ENCODE peak calls at places on chromosome 13, in nine cellular contexts. C is IMR-90, P is psoas muscle, L is body of pancreas, Z is SK-N-MC, R is mesenchymal stem cell, Y is Caco-2, N is cardiac muscle cell, B is left ventricle myocardium inferior. J is an unnamed sample.

GRCh38 chr13:106407338-106407737 is 128.1 kb downstream of the EFNB2 start:
- DNase-seq in C (no peak), P (no peak), L (no peak), Z (no peak), R (no peak), Y (no peak), N (no peak), B (no peak), J (no peak)

GRCh38 chr13:71799320-71799719 is 67.7 kb downstream of the DACH1 start:
- DNase-seq in C (no peak), P (no peak), L (no peak), Z (no peak), R (no peak), Y (no peak), N (no peak), B (no peak), J (no peak)

GRCh38 chr13:50911937-50912624 is 2.5 kb downstream of the RNASEH2B start:
- DNase-seq in C (peak; percentile 90), P (peak; percentile 90), L (peak; percentile 88), Z (peak; percentile 56), R (peak; percentile 94), Y (peak; percentile 87), N (peak; percentile 94), B (peak; percentile 85), J (peak; percentile 67)

GRCh38 chr13:83325454-83325853 is 556.8 kb downstream of the SLITRK1 start:
- DNase-seq in C (peak; percentile 86), P (no peak), L (no peak), Z (no peak), R (no peak), Y (no peak), N (no peak), B (no peak), J (no peak)

GRCh38 chr13:21218351-21219043 is 42.0 kb downstream of the MRPL57 start:
- DNase-seq in C (no peak), P (no peak), L (no peak), Z (no peak), R (no peak), Y (no peak), N (no peak), B (no peak), J (no peak)

GRCh38 chr13:79990048-79990447 is 350.9 kb downstream of the SPRY2 start:
- DNase-seq in C (peak; percentile 35), P (no peak), L (no peak), Z (no peak), R (peak; percentile 66), Y (no peak), N (no peak), B (no peak), J (no peak)

GRCh38 chr13:23992722-23993438 is 95.6 kb upstream of the C1QTNF9B start:
- DNase-seq in C (no peak), P (no peak), L (no peak), Z (no peak), R (no peak), Y (no peak), N (no peak), B (no peak), J (no peak)

GRCh38 chr13:98285852-98286594 is 109.0 kb upstream of the RNF113B start:
- DNase-seq in C (no peak), P (no peak), L (no peak), Z (no peak), R (no peak), Y (no peak), N (no peak), B (no peak), J (no peak)

GRCh38 chr13:52414051-52414450 is 8.1 kb upstream of the THSD1 start:
- DNase-seq in C (no peak), P (no peak), L (no peak), Z (no peak), R (no peak), Y (no peak), N (no peak), B (no peak), J (no peak)

GRCh38 chr13:93244918-93245280 is 18.3 kb downstream of the GPC6 start:
- DNase-seq in C (peak; percentile 38), P (no peak), L (no peak), Z (no peak), R (peak; percentile 63), Y (no peak), N (no peak), B (no peak), J (no peak)

GRCh38 chr13:46795321-46795720 is 1.6 kb downstream of the ESD start:
- DNase-seq in C (no peak), P (no peak), L (no peak), Z (no peak), R (no peak), Y (no peak), N (no peak), B (no peak), J (no peak)

GRCh38 chr13:93771229-93771628 is 544.6 kb downstream of the GPC6 start:
- DNase-seq in C (no peak), P (no peak), L (no peak), Z (peak; percentile 12), R (no peak), Y (no peak), N (no peak), B (no peak), J (no peak)

GRCh38 chr13:46185634-46186033 is 3.7 kb upstream of the LCP1 start:
- DNase-seq in C (no peak), P (no peak), L (no peak), Z (no peak), R (no peak), Y (no peak), N (no peak), B (no peak), J (no peak)

GRCh38 chr13:91375119-91375729 is 23.2 kb upstream of the GPC5 start:
- DNase-seq in C (peak; percentile 8), P (no peak), L (no peak), Z (no peak), R (peak; percentile 18), Y (no peak), N (no peak), B (no peak), J (no peak)

GRCh38 chr13:74115138-74115537 is 19.1 kb downstream of the KLF12 start:
- DNase-seq in C (peak; percentile 78), P (no peak), L (no peak), Z (no peak), R (peak; percentile 45), Y (no peak), N (no peak), B (no peak), J (no peak)

GRCh38 chr13:91722267-91722884 is 324.0 kb downstream of the GPC5 start:
- DNase-seq in C (peak; percentile 18), P (no peak), L (no peak), Z (peak; percentile 28), R (peak; percentile 40), Y (no peak), N (peak; percentile 59), B (no peak), J (no peak)

DNA sequence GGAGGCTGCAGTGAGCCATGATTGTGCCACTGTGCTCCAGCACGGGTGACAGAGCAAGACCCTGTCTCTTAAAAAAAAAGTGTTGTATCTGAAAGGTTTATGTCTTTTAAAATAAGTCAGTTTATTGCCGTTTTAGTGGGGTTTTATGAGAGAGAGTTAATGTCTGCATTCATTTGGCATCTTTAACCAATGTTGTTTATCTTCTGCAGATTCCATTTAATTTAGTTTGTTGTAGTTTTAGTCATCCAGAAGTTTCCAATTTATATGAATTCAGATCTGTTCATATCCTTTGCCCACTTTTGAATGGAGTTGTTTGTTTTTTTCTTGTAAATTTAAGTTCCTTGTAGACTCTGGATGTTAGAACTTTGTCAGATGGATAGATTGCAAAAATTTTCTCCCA is 36.7 kb upstream of the LPAR6 start:
- DNase-seq in C (peak; percentile 46), P (no peak), L (no peak), Z (no peak), R (no peak), Y (no peak), N (no peak), B (no peak), J (no peak)
- H3K4me3 ChIP-seq in C (no peak overlapping the region), P (no peak overlapping the region), L (no peak overlapping the region), Z (no peak overlapping the region), R (no peak overlapping the region), Y (no peak overlapping the region), N (no peak overlapping the region), B (no peak overlapping the region), J (no peak overlapping the region)

GRCh38 chr13:19057588-19058340 is 123.9 kb downstream of the TUBA3C start:
- DNase-seq in C (no peak), P (no peak), L (no peak), Z (no peak), R (no peak), Y (no peak), N (no peak), B (no peak), J (no peak)
- H3K9me3 ChIP-seq in C (peaks cover 71% of the 10 kb centered on the region), P (no peaks in the 10 kb centered on the region), L (no peaks in the 10 kb centered on the region), Z (no peaks in the 10 kb centered on the region), R (peaks cover 8% of the 10 kb centered on the region), Y (no peaks in the 10 kb centered on the region), N (no peaks in the 10 kb centered on the region), B (peaks cover 5% of the 10 kb centered on the region), J (no peaks in the 10 kb centered on the region)

DNA sequence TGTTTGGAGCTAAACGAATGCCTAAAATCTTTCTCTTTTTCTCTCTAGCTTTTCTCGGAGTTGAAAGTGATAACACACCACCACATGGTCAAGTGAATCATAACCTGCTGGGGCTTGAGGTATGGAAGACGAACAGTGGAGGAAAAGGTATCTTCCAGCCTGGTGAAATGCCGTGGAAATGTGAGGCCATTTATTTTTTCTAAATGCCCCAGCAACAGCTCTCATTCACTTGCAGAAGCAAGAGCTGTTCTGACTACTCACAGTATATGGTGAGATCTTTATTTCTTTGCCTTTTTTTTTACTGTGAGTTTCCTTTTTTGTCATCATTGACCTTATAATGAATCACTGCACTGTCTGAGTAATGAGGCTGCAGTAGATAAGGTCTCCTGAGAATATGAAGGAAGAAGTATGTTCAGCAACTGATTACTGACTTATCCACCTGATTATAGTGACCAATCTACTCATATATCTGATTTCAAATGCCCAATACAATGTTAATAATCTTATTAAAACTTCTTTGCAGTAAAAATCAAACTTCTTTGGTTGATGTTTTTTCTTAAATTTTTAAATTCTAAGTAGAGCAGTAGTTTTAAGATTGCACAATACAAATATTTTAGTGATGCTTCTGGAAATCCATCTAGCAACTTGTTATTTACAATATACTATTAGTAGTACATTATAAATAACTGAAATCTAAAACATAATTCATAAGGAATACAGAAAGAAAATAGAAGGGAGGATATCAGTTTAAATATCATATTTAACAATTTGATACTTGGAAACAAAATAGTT is 569.9 kb downstream of the PCDH9 start:
- DNase-seq in C (peak; percentile 75), P (no peak), L (no peak), Z (no peak), R (peak; percentile 80), Y (no peak), N (no peak), B (no peak), J (no peak)
- H3K4me3 ChIP-seq in C (no peak overlapping the region), P (peak overlapping the region; percentile 34), L (no peak overlapping the region), Z (no peak overlapping the region), R (peak overlapping the region; percentile 49), Y (no peak overlapping the region), N (no peak overlapping the region), B (no peak overlapping the region), J (no peak overlapping the region)

DNA sequence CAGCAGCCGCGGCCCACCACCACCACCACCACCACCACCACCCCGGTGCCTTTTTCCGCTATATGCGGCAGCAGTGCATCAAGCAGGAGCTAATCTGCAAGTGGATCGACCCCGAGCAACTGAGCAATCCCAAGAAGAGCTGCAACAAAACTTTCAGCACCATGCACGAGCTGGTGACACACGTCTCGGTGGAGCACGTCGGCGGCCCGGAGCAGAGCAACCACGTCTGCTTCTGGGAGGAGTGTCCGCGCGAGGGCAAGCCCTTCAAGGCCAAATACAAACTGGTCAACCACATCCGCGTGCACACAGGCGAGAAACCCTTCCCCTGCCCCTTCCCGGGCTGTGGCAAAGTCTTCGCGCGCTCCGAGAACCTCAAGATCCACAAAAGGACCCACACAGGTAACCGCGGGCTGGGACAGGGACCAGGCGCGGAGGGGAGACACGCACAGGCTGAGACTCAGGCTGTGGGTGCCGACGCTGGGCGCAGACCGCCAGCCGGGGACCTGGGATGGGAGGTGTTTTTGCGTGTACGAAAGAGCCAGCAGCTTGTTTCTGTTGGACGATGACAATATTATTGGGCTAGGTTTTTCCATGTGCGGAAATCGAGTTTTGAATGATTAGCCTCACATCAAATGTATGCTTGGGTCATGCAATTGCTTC is 1.3 kb downstream of the ZIC2 start:
- DNase-seq in C (no peak), P (no peak), L (no peak), Z (no peak), R (no peak), Y (no peak), N (peak; percentile 25), B (no peak), J (no peak)
- H3K9me3 ChIP-seq in C (peaks cover 22% of the 10 kb centered on the region), P (no peaks in the 10 kb centered on the region), L (no peaks in the 10 kb centered on the region), Z (no peaks in the 10 kb centered on the region), R (no peaks in the 10 kb centered on the region), Y (no peaks in the 10 kb centered on the region), N (no peaks in the 10 kb centered on the region), B (no peaks in the 10 kb centered on the region), J (peaks cover 17% of the 10 kb centered on the region)